ENCODE peak calls at places on chromosomes 16 and 17, in five cellular contexts. T is C1 segment of cervical spinal cord; I is nucleus accumbens; D is stimulated activated CD4-positive, alpha-beta T cell treated with anti-CD3 and anti-CD28 coated beads, Interleukin-2, amount 100 ng/mL, for 24 hours; G is dorsolateral prefrontal cortex. X is an unnamed sample.

GRCh38 chr17:73401911-73402310 is 90.1 kb upstream of the CDC42EP4 start:
- DNase-seq in D (no peak), I (no peak), G (peak; percentile 70), T (no peak), X (no peak)

GRCh38 chr17:18963126-18964017 is 11.4 kb downstream of the SLC5A10 start:
- DNase-seq in D (no peak), G (no peak), T (no peak), I (no peak), X (no peak)

GRCh38 chr16:81779540-81780320 is 639 bp downstream of the PLCG2 start:
- DNase-seq in I (no peak), T (no peak), D (no peak), G (no peak), X (no peak)

GRCh38 chr16:66952430-66953139 is 8.5 kb upstream of the CES3 start:
- DNase-seq in G (no peak), D (no peak), T (no peak), I (no peak), X (no peak)

GRCh38 chr16:70470927-70471341 is 16.5 kb downstream of the FCSK start:
- DNase-seq in T (no peak), D (no peak), G (no peak), I (no peak), X (no peak)

GRCh38 chr16:73082608-73083007 is 34.7 kb upstream of the ZFHX3 start:
- DNase-seq in I (no peak), T (no peak), G (no peak), D (no peak), X (no peak)

GRCh38 chr17:45579529-45580495 is 89.3 kb upstream of the PLEKHM1 start:
- DNase-seq in T (no peak), G (no peak), D (no peak), I (no peak), X (no peak)

GRCh38 chr16:86073103-86073625 is 174.2 kb downstream of the IRF8 start:
- DNase-seq in G (no peak), T (no peak), D (no peak), I (no peak), X (no peak)

GRCh38 chr16:30017277-30017656 is 5.7 kb upstream of the C16orf92 start:
- DNase-seq in G (no peak), T (no peak), D (no peak), I (no peak), X (no peak)

GRCh38 chr17:32909787-32910369 is 18.1 kb upstream of the TMEM98 start:
- DNase-seq in G (peak; percentile 59), I (no peak), T (peak; percentile 25), D (peak; percentile 62), X (peak; percentile 85)

GRCh38 chr17:9363440-9364350 is 211.9 kb downstream of the STX8 start:
- DNase-seq in I (no peak), G (no peak), D (no peak), T (no peak), X (no peak)

GRCh38 chr16:84144301-84144858 is 597 bp downstream of the HSDL1 start:
- DNase-seq in G (peak; percentile 59), T (peak; percentile 25), D (peak; percentile 47), I (no peak), X (peak; percentile 48)

GRCh38 chr17:81608082-81608481 is 28.8 kb downstream of the NPLOC4 start:
- DNase-seq in D (no peak), G (no peak), T (no peak), I (no peak), X (no peak)

GRCh38 chr17:1229354-1229890 is 40.8 kb upstream of the BHLHA9 start:
- DNase-seq in G (peak; percentile 53), T (no peak), D (peak; percentile 26), I (no peak), X (no peak)

GRCh38 chr17:76239538-76240274 is 587 bp downstream of the RNF157 start:
- DNase-seq in T (peak; percentile 17), G (peak; percentile 47), D (no peak), I (no peak), X (no peak)

GRCh38 chr16:25023541-25023940 is 8.4 kb upstream of the ARHGAP17 start:
- DNase-seq in T (no peak), D (no peak), I (no peak), G (no peak), X (no peak)

GRCh38 chr17:39573447-39574298 is 34.0 kb downstream of the NEUROD2 start:
- DNase-seq in T (peak; percentile 10), D (peak; percentile 24), I (no peak), G (peak; percentile 76), X (no peak)

GRCh38 chr17:69574257-69575197 is 160.0 kb downstream of the MAP2K6 start:
- DNase-seq in D (no peak), I (no peak), G (no peak), T (no peak), X (no peak)

GRCh38 chr16:85607796-85608514 is 5.2 kb upstream of the GSE1 start:
- DNase-seq in D (no peak), G (no peak), I (no peak), T (no peak), X (no peak)

GRCh38 chr17:5000237-5000639 is 2.5 kb downstream of the KIF1C start:
- DNase-seq in G (no peak), T (no peak), D (no peak), I (no peak), X (no peak)